ENCODE peak calls at places on chromosomes 4 and X, in ten cellular contexts. One of them, this sample, is unnamed.

GRCh38 chr4:40335508-40335860 is 351 bp downstream of the CHRNA9 start:
- DNase-seq in NCI-H345: no peak
- DNase-seq in CD8-positive, alpha-beta memory T cell: no peak
- DNase-seq in H7: no peak
- DNase-seq in EL: peak
- DNase-seq in OCI-LY7: no peak
- DNase-seq in HAP-1: no peak
- DNase-seq in pancreas: no peak
- DNase-seq in neural crest cell: no peak
- DNase-seq in activated naive CD4-positive, alpha-beta T cell treated with anti-CD3 and anti-CD28 coated beads, Interleukin-2, amount 50 U/mL, for 72 hours: no peak
- DNase-seq in this sample: peak

GRCh38 chr4:52714597-52715254 is 36.5 kb downstream of the ERVMER34-1 start:
- DNase-seq in NCI-H345: no peak
- DNase-seq in CD8-positive, alpha-beta memory T cell: no peak
- DNase-seq in H7: no peak
- DNase-seq in EL: no peak
- DNase-seq in OCI-LY7: peak
- DNase-seq in HAP-1: no peak
- DNase-seq in pancreas: no peak
- DNase-seq in neural crest cell: no peak
- DNase-seq in activated naive CD4-positive, alpha-beta T cell treated with anti-CD3 and anti-CD28 coated beads, Interleukin-2, amount 50 U/mL, for 72 hours: no peak
- DNase-seq in this sample: no peak

GRCh38 chr4:155935389-155935986 is 18.2 kb downstream of the CTSO start:
- DNase-seq in NCI-H345: no peak
- DNase-seq in CD8-positive, alpha-beta memory T cell: no peak
- DNase-seq in H7: no peak
- DNase-seq in EL: no peak
- DNase-seq in OCI-LY7: no peak
- DNase-seq in HAP-1: no peak
- DNase-seq in pancreas: no peak
- DNase-seq in neural crest cell: no peak
- DNase-seq in activated naive CD4-positive, alpha-beta T cell treated with anti-CD3 and anti-CD28 coated beads, Interleukin-2, amount 50 U/mL, for 72 hours: no peak
- DNase-seq in this sample: no peak

GRCh38 chrX:1165535-1166196 is 46.8 kb downstream of the CRLF2 start:
- DNase-seq in NCI-H345: no peak
- DNase-seq in CD8-positive, alpha-beta memory T cell: peak
- DNase-seq in H7: no peak
- DNase-seq in EL: peak
- DNase-seq in OCI-LY7: peak
- DNase-seq in HAP-1: no peak
- DNase-seq in pancreas: no peak
- DNase-seq in neural crest cell: no peak
- DNase-seq in activated naive CD4-positive, alpha-beta T cell treated with anti-CD3 and anti-CD28 coated beads, Interleukin-2, amount 50 U/mL, for 72 hours: no peak
- DNase-seq in this sample: peak

GRCh38 chrX:50497067-50497466 is 26.4 kb upstream of the DGKK start:
- DNase-seq in NCI-H345: no peak
- DNase-seq in CD8-positive, alpha-beta memory T cell: no peak
- DNase-seq in H7: no peak
- DNase-seq in EL: no peak
- DNase-seq in OCI-LY7: no peak
- DNase-seq in HAP-1: no peak
- DNase-seq in pancreas: no peak
- DNase-seq in neural crest cell: no peak
- DNase-seq in activated naive CD4-positive, alpha-beta T cell treated with anti-CD3 and anti-CD28 coated beads, Interleukin-2, amount 50 U/mL, for 72 hours: no peak
- DNase-seq in this sample: no peak

GRCh38 chr4:150886597-150886996 is 128.5 kb downstream of the LRBA start:
- DNase-seq in NCI-H345: no peak
- DNase-seq in CD8-positive, alpha-beta memory T cell: no peak
- DNase-seq in H7: no peak
- DNase-seq in EL: peak
- DNase-seq in OCI-LY7: no peak
- DNase-seq in HAP-1: no peak
- DNase-seq in pancreas: no peak
- DNase-seq in neural crest cell: no peak
- DNase-seq in activated naive CD4-positive, alpha-beta T cell treated with anti-CD3 and anti-CD28 coated beads, Interleukin-2, amount 50 U/mL, for 72 hours: no peak
- DNase-seq in this sample: peak

GRCh38 chrX:68415289-68415688 is 18.0 kb downstream of the OPHN1 start:
- DNase-seq in NCI-H345: no peak
- DNase-seq in CD8-positive, alpha-beta memory T cell: no peak
- DNase-seq in H7: no peak
- DNase-seq in EL: peak
- DNase-seq in OCI-LY7: no peak
- DNase-seq in HAP-1: no peak
- DNase-seq in pancreas: no peak
- DNase-seq in neural crest cell: no peak
- DNase-seq in activated naive CD4-positive, alpha-beta T cell treated with anti-CD3 and anti-CD28 coated beads, Interleukin-2, amount 50 U/mL, for 72 hours: no peak
- DNase-seq in this sample: peak

GRCh38 chr4:134935320-134935719 is 733.7 kb upstream of the PABPC4L start:
- DNase-seq in NCI-H345: no peak
- DNase-seq in CD8-positive, alpha-beta memory T cell: no peak
- DNase-seq in H7: peak
- DNase-seq in EL: peak
- DNase-seq in OCI-LY7: peak
- DNase-seq in HAP-1: peak
- DNase-seq in pancreas: no peak
- DNase-seq in neural crest cell: peak
- DNase-seq in activated naive CD4-positive, alpha-beta T cell treated with anti-CD3 and anti-CD28 coated beads, Interleukin-2, amount 50 U/mL, for 72 hours: no peak
- DNase-seq in this sample: peak

GRCh38 chr4:34880246-34880645 is 1364.1 kb downstream of the ARAP2 start:
- DNase-seq in NCI-H345: no peak
- DNase-seq in CD8-positive, alpha-beta memory T cell: no peak
- DNase-seq in H7: no peak
- DNase-seq in EL: no peak
- DNase-seq in OCI-LY7: no peak
- DNase-seq in HAP-1: no peak
- DNase-seq in pancreas: no peak
- DNase-seq in neural crest cell: no peak
- DNase-seq in activated naive CD4-positive, alpha-beta T cell treated with anti-CD3 and anti-CD28 coated beads, Interleukin-2, amount 50 U/mL, for 72 hours: no peak
- DNase-seq in this sample: no peak

GRCh38 chrX:43456056-43456455 is 200.0 kb upstream of the MAOA start:
- DNase-seq in NCI-H345: no peak
- DNase-seq in CD8-positive, alpha-beta memory T cell: no peak
- DNase-seq in H7: no peak
- DNase-seq in EL: no peak
- DNase-seq in OCI-LY7: no peak
- DNase-seq in HAP-1: no peak
- DNase-seq in pancreas: no peak
- DNase-seq in neural crest cell: no peak
- DNase-seq in activated naive CD4-positive, alpha-beta T cell treated with anti-CD3 and anti-CD28 coated beads, Interleukin-2, amount 50 U/mL, for 72 hours: no peak
- DNase-seq in this sample: no peak

GRCh38 chr4:10023806-10024205 is 2.5 kb upstream of the SLC2A9 start:
- DNase-seq in NCI-H345: no peak
- DNase-seq in CD8-positive, alpha-beta memory T cell: no peak
- DNase-seq in H7: no peak
- DNase-seq in EL: peak
- DNase-seq in OCI-LY7: no peak
- DNase-seq in HAP-1: no peak
- DNase-seq in pancreas: no peak
- DNase-seq in neural crest cell: no peak
- DNase-seq in activated naive CD4-positive, alpha-beta T cell treated with anti-CD3 and anti-CD28 coated beads, Interleukin-2, amount 50 U/mL, for 72 hours: no peak
- DNase-seq in this sample: peak

GRCh38 chr4:174358823-174359222 is 75.1 kb downstream of the CEP44 start:
- DNase-seq in NCI-H345: no peak
- DNase-seq in CD8-positive, alpha-beta memory T cell: no peak
- DNase-seq in H7: no peak
- DNase-seq in EL: peak
- DNase-seq in OCI-LY7: no peak
- DNase-seq in HAP-1: no peak
- DNase-seq in pancreas: no peak
- DNase-seq in neural crest cell: no peak
- DNase-seq in activated naive CD4-positive, alpha-beta T cell treated with anti-CD3 and anti-CD28 coated beads, Interleukin-2, amount 50 U/mL, for 72 hours: no peak
- DNase-seq in this sample: peak

GRCh38 chr4:71094201-71094600 is 100.8 kb downstream of the DCK start:
- DNase-seq in NCI-H345: no peak
- DNase-seq in CD8-positive, alpha-beta memory T cell: no peak
- DNase-seq in H7: no peak
- DNase-seq in EL: no peak
- DNase-seq in OCI-LY7: no peak
- DNase-seq in HAP-1: no peak
- DNase-seq in pancreas: no peak
- DNase-seq in neural crest cell: no peak
- DNase-seq in activated naive CD4-positive, alpha-beta T cell treated with anti-CD3 and anti-CD28 coated beads, Interleukin-2, amount 50 U/mL, for 72 hours: no peak
- DNase-seq in this sample: no peak

GRCh38 chr4:110033994-110034393 is 121.3 kb downstream of the EGF start:
- DNase-seq in NCI-H345: no peak
- DNase-seq in CD8-positive, alpha-beta memory T cell: no peak
- DNase-seq in H7: no peak
- DNase-seq in EL: no peak
- DNase-seq in OCI-LY7: no peak
- DNase-seq in HAP-1: no peak
- DNase-seq in pancreas: no peak
- DNase-seq in neural crest cell: no peak
- DNase-seq in activated naive CD4-positive, alpha-beta T cell treated with anti-CD3 and anti-CD28 coated beads, Interleukin-2, amount 50 U/mL, for 72 hours: no peak
- DNase-seq in this sample: no peak

GRCh38 chrX:24805201-24805600 is 111.5 kb downstream of the POLA1 start:
- DNase-seq in NCI-H345: no peak
- DNase-seq in CD8-positive, alpha-beta memory T cell: no peak
- DNase-seq in H7: no peak
- DNase-seq in EL: no peak
- DNase-seq in OCI-LY7: no peak
- DNase-seq in HAP-1: peak
- DNase-seq in pancreas: no peak
- DNase-seq in neural crest cell: no peak
- DNase-seq in activated naive CD4-positive, alpha-beta T cell treated with anti-CD3 and anti-CD28 coated beads, Interleukin-2, amount 50 U/mL, for 72 hours: no peak
- DNase-seq in this sample: no peak

GRCh38 chr4:145289403-145290076 is 109.2 kb upstream of the OTUD4 start:
- DNase-seq in NCI-H345: no peak
- DNase-seq in CD8-positive, alpha-beta memory T cell: no peak
- DNase-seq in H7: no peak
- DNase-seq in EL: no peak
- DNase-seq in OCI-LY7: no peak
- DNase-seq in HAP-1: no peak
- DNase-seq in pancreas: no peak
- DNase-seq in neural crest cell: no peak
- DNase-seq in activated naive CD4-positive, alpha-beta T cell treated with anti-CD3 and anti-CD28 coated beads, Interleukin-2, amount 50 U/mL, for 72 hours: no peak
- DNase-seq in this sample: peak

GRCh38 chr4:143185253-143186107 is 763 bp downstream of the USP38 start:
- DNase-seq in NCI-H345: peak
- DNase-seq in CD8-positive, alpha-beta memory T cell: no peak
- DNase-seq in H7: peak
- DNase-seq in EL: peak
- DNase-seq in OCI-LY7: peak
- DNase-seq in HAP-1: no peak
- DNase-seq in pancreas: peak
- DNase-seq in neural crest cell: peak
- DNase-seq in activated naive CD4-positive, alpha-beta T cell treated with anti-CD3 and anti-CD28 coated beads, Interleukin-2, amount 50 U/mL, for 72 hours: no peak
- DNase-seq in this sample: peak

GRCh38 chr4:68951078-68951805 is at the start of gene UGT2A3:
- DNase-seq in NCI-H345: no peak
- DNase-seq in CD8-positive, alpha-beta memory T cell: no peak
- DNase-seq in H7: no peak
- DNase-seq in EL: no peak
- DNase-seq in OCI-LY7: no peak
- DNase-seq in HAP-1: no peak
- DNase-seq in pancreas: no peak
- DNase-seq in neural crest cell: no peak
- DNase-seq in activated naive CD4-positive, alpha-beta T cell treated with anti-CD3 and anti-CD28 coated beads, Interleukin-2, amount 50 U/mL, for 72 hours: no peak
- DNase-seq in this sample: no peak

GRCh38 chrX:8235026-8235425 is 64.0 kb upstream of the VCX2 start:
- DNase-seq in NCI-H345: no peak
- DNase-seq in CD8-positive, alpha-beta memory T cell: no peak
- DNase-seq in H7: no peak
- DNase-seq in EL: no peak
- DNase-seq in OCI-LY7: no peak
- DNase-seq in HAP-1: no peak
- DNase-seq in pancreas: no peak
- DNase-seq in neural crest cell: no peak
- DNase-seq in activated naive CD4-positive, alpha-beta T cell treated with anti-CD3 and anti-CD28 coated beads, Interleukin-2, amount 50 U/mL, for 72 hours: no peak
- DNase-seq in this sample: no peak

GRCh38 chr4:7928711-7929505 is 10.8 kb downstream of the AFAP1 start:
- DNase-seq in NCI-H345: no peak
- DNase-seq in CD8-positive, alpha-beta memory T cell: no peak
- DNase-seq in H7: no peak
- DNase-seq in EL: peak
- DNase-seq in OCI-LY7: no peak
- DNase-seq in HAP-1: no peak
- DNase-seq in pancreas: peak
- DNase-seq in neural crest cell: no peak
- DNase-seq in activated naive CD4-positive, alpha-beta T cell treated with anti-CD3 and anti-CD28 coated beads, Interleukin-2, amount 50 U/mL, for 72 hours: no peak
- DNase-seq in this sample: peak

GRCh38 chrX:115058276-115058675 is 40.9 kb upstream of the IL13RA2 start:
- DNase-seq in NCI-H345: no peak
- DNase-seq in CD8-positive, alpha-beta memory T cell: no peak
- DNase-seq in H7: no peak
- DNase-seq in EL: peak
- DNase-seq in OCI-LY7: no peak
- DNase-seq in HAP-1: no peak
- DNase-seq in pancreas: no peak
- DNase-seq in neural crest cell: no peak
- DNase-seq in activated naive CD4-positive, alpha-beta T cell treated with anti-CD3 and anti-CD28 coated beads, Interleukin-2, amount 50 U/mL, for 72 hours: no peak
- DNase-seq in this sample: peak

GRCh38 chrX:123959281-123960063 is 2.0 kb upstream of the STAG2 start:
- DNase-seq in NCI-H345: peak
- DNase-seq in CD8-positive, alpha-beta memory T cell: peak
- DNase-seq in H7: peak
- DNase-seq in EL: peak
- DNase-seq in OCI-LY7: peak
- DNase-seq in HAP-1: peak
- DNase-seq in pancreas: peak
- DNase-seq in neural crest cell: peak
- DNase-seq in activated naive CD4-positive, alpha-beta T cell treated with anti-CD3 and anti-CD28 coated beads, Interleukin-2, amount 50 U/mL, for 72 hours: no peak
- DNase-seq in this sample: peak

GRCh38 chrX:7242613-7243012 is 94.7 kb upstream of the PUDP start:
- DNase-seq in NCI-H345: no peak
- DNase-seq in CD8-positive, alpha-beta memory T cell: no peak
- DNase-seq in H7: no peak
- DNase-seq in EL: no peak
- DNase-seq in OCI-LY7: no peak
- DNase-seq in HAP-1: no peak
- DNase-seq in pancreas: no peak
- DNase-seq in neural crest cell: no peak
- DNase-seq in activated naive CD4-positive, alpha-beta T cell treated with anti-CD3 and anti-CD28 coated beads, Interleukin-2, amount 50 U/mL, for 72 hours: no peak
- DNase-seq in this sample: no peak

GRCh38 chr4:183941964-183942363 is 36.9 kb downstream of the STOX2 start:
- DNase-seq in NCI-H345: no peak
- DNase-seq in CD8-positive, alpha-beta memory T cell: no peak
- DNase-seq in H7: no peak
- DNase-seq in EL: no peak
- DNase-seq in OCI-LY7: no peak
- DNase-seq in HAP-1: no peak
- DNase-seq in pancreas: no peak
- DNase-seq in neural crest cell: no peak
- DNase-seq in activated naive CD4-positive, alpha-beta T cell treated with anti-CD3 and anti-CD28 coated beads, Interleukin-2, amount 50 U/mL, for 72 hours: no peak
- DNase-seq in this sample: no peak

GRCh38 chr4:89000392-89000791 is 56.6 kb downstream of the FAM13A start:
- DNase-seq in NCI-H345: no peak
- DNase-seq in CD8-positive, alpha-beta memory T cell: no peak
- DNase-seq in H7: no peak
- DNase-seq in EL: no peak
- DNase-seq in OCI-LY7: no peak
- DNase-seq in HAP-1: no peak
- DNase-seq in pancreas: no peak
- DNase-seq in neural crest cell: no peak
- DNase-seq in activated naive CD4-positive, alpha-beta T cell treated with anti-CD3 and anti-CD28 coated beads, Interleukin-2, amount 50 U/mL, for 72 hours: no peak
- DNase-seq in this sample: no peak

GRCh38 chr4:38157592-38157991 is 197.4 kb downstream of the PTTG2 start:
- DNase-seq in NCI-H345: no peak
- DNase-seq in CD8-positive, alpha-beta memory T cell: no peak
- DNase-seq in H7: no peak
- DNase-seq in EL: no peak
- DNase-seq in OCI-LY7: no peak
- DNase-seq in HAP-1: no peak
- DNase-seq in pancreas: no peak
- DNase-seq in neural crest cell: no peak
- DNase-seq in activated naive CD4-positive, alpha-beta T cell treated with anti-CD3 and anti-CD28 coated beads, Interleukin-2, amount 50 U/mL, for 72 hours: no peak
- DNase-seq in this sample: no peak

GRCh38 chr4:32435320-32435719 is 1715.2 kb downstream of the PCDH7 start:
- DNase-seq in NCI-H345: no peak
- DNase-seq in CD8-positive, alpha-beta memory T cell: no peak
- DNase-seq in H7: no peak
- DNase-seq in EL: no peak
- DNase-seq in OCI-LY7: no peak
- DNase-seq in HAP-1: no peak
- DNase-seq in pancreas: no peak
- DNase-seq in neural crest cell: no peak
- DNase-seq in activated naive CD4-positive, alpha-beta T cell treated with anti-CD3 and anti-CD28 coated beads, Interleukin-2, amount 50 U/mL, for 72 hours: no peak
- DNase-seq in this sample: no peak

GRCh38 chr4:160026720-160027119 is 923.8 kb downstream of the RAPGEF2 start:
- DNase-seq in NCI-H345: no peak
- DNase-seq in CD8-positive, alpha-beta memory T cell: no peak
- DNase-seq in H7: no peak
- DNase-seq in EL: no peak
- DNase-seq in OCI-LY7: no peak
- DNase-seq in HAP-1: no peak
- DNase-seq in pancreas: no peak
- DNase-seq in neural crest cell: no peak
- DNase-seq in activated naive CD4-positive, alpha-beta T cell treated with anti-CD3 and anti-CD28 coated beads, Interleukin-2, amount 50 U/mL, for 72 hours: no peak
- DNase-seq in this sample: no peak

This sample was measured in GM23248.